ENCODE peak calls at places on chromosomes 3 and 15, in five cellular contexts. One of them, this sample, is unnamed.

GRCh38 chr3:82067420-82067819 is 306.0 kb upstream of the GBE1 start:
- DNase-seq in OCI-LY7: no peak
- DNase-seq in natural killer cell: no peak
- DNase-seq in GM13976: no peak
- DNase-seq in GM13977: no peak
- DNase-seq in this sample: no peak

GRCh38 chr3:129286081-129286480 is 7.4 kb downstream of the HMCES start:
- DNase-seq in natural killer cell: no peak
- DNase-seq in GM13977: no peak
- DNase-seq in GM13976: no peak
- DNase-seq in OCI-LY7: no peak
- DNase-seq in this sample: no peak

GRCh38 chr3:62670351-62670750 is 204.9 kb downstream of the CADPS start:
- DNase-seq in natural killer cell: no peak
- DNase-seq in GM13977: no peak
- DNase-seq in OCI-LY7: no peak
- DNase-seq in GM13976: no peak
- DNase-seq in this sample: no peak

GRCh38 chr3:52144034-52144795 is 10.0 kb downstream of the POC1A start:
- DNase-seq in GM13976: peak; percentile 90
- DNase-seq in OCI-LY7: peak; percentile 81
- DNase-seq in GM13977: peak; percentile 89
- DNase-seq in natural killer cell: peak; percentile 82
- DNase-seq in this sample: peak; percentile 73

GRCh38 chr3:16011376-16011775 is 163.1 kb upstream of the GALNT15 start:
- DNase-seq in natural killer cell: no peak
- DNase-seq in OCI-LY7: no peak
- DNase-seq in GM13977: no peak
- DNase-seq in GM13976: no peak
- DNase-seq in this sample: no peak

GRCh38 chr15:98684441-98684840 is 36.1 kb downstream of the IGF1R start:
- DNase-seq in natural killer cell: no peak
- DNase-seq in GM13976: no peak
- DNase-seq in GM13977: no peak
- DNase-seq in OCI-LY7: no peak
- DNase-seq in this sample: no peak

GRCh38 chr3:146705205-146705604 is 100.1 kb upstream of the PLSCR5 start:
- DNase-seq in natural killer cell: no peak
- DNase-seq in GM13977: peak; percentile 9
- DNase-seq in GM13976: peak; percentile 12
- DNase-seq in OCI-LY7: no peak
- DNase-seq in this sample: no peak

GRCh38 chr15:47390208-47390765 is 327.0 kb upstream of the SEMA6D start:
- DNase-seq in natural killer cell: no peak
- DNase-seq in OCI-LY7: no peak
- DNase-seq in GM13977: no peak
- DNase-seq in GM13976: no peak
- DNase-seq in this sample: no peak

GRCh38 chr3:81302045-81302444 is 459.4 kb downstream of the GBE1 start:
- DNase-seq in OCI-LY7: peak; percentile 25
- DNase-seq in GM13976: peak; percentile 55
- DNase-seq in GM13977: peak; percentile 64
- DNase-seq in natural killer cell: no peak
- DNase-seq in this sample: no peak

GRCh38 chr15:77034620-77035467 is 36.1 kb downstream of the TSPAN3 start:
- DNase-seq in natural killer cell: peak; percentile 22
- DNase-seq in GM13977: peak; percentile 58
- DNase-seq in GM13976: peak; percentile 74
- DNase-seq in OCI-LY7: no peak
- DNase-seq in this sample: peak; percentile 42

GRCh38 chr15:48469681-48470080 is 138.5 kb downstream of the DUT start:
- DNase-seq in GM13977: no peak
- DNase-seq in OCI-LY7: no peak
- DNase-seq in natural killer cell: no peak
- DNase-seq in GM13976: no peak
- DNase-seq in this sample: no peak

GRCh38 chr15:51077565-51078153 is 17.0 kb downstream of the TNFAIP8L3 start:
- DNase-seq in natural killer cell: peak; percentile 50
- DNase-seq in GM13976: peak; percentile 84
- DNase-seq in GM13977: peak; percentile 84
- DNase-seq in OCI-LY7: peak; percentile 78
- DNase-seq in this sample: peak; percentile 43

GRCh38 chr3:157128771-157129671 is 30.9 kb downstream of the CCNL1 start:
- DNase-seq in natural killer cell: no peak
- DNase-seq in GM13976: no peak
- DNase-seq in GM13977: peak; percentile 32
- DNase-seq in OCI-LY7: no peak
- DNase-seq in this sample: no peak

GRCh38 chr15:64809649-64810498 is 15.6 kb downstream of the PIF1 start:
- DNase-seq in GM13977: peak; percentile 84
- DNase-seq in OCI-LY7: peak; percentile 74
- DNase-seq in natural killer cell: peak; percentile 65
- DNase-seq in GM13976: peak; percentile 86
- DNase-seq in this sample: peak; percentile 61

GRCh38 chr3:113158210-113158609 is 53.1 kb upstream of the BOC start:
- DNase-seq in natural killer cell: no peak
- DNase-seq in OCI-LY7: no peak
- DNase-seq in GM13977: no peak
- DNase-seq in GM13976: no peak
- DNase-seq in this sample: no peak

GRCh38 chr3:23275814-23276213 is 72.7 kb downstream of the UBE2E2 start:
- DNase-seq in GM13976: no peak
- DNase-seq in GM13977: no peak
- DNase-seq in natural killer cell: no peak
- DNase-seq in OCI-LY7: no peak
- DNase-seq in this sample: no peak

GRCh38 chr3:154987846-154988245 is 92.3 kb upstream of the MME start:
- DNase-seq in GM13977: no peak
- DNase-seq in natural killer cell: no peak
- DNase-seq in GM13976: no peak
- DNase-seq in OCI-LY7: no peak
- DNase-seq in this sample: no peak

GRCh38 chr15:69719527-69719926 is 266.9 kb downstream of the RPLP1 start:
- DNase-seq in GM13977: no peak
- DNase-seq in OCI-LY7: peak; percentile 18
- DNase-seq in natural killer cell: peak; percentile 69
- DNase-seq in GM13976: no peak
- DNase-seq in this sample: no peak

GRCh38 chr3:171615281-171615680 is 155.1 kb upstream of the TNIK start:
- DNase-seq in GM13977: no peak
- DNase-seq in OCI-LY7: no peak
- DNase-seq in natural killer cell: no peak
- DNase-seq in GM13976: no peak
- DNase-seq in this sample: no peak

GRCh38 chr3:181838940-181839914 is 127.5 kb downstream of the SOX2 start:
- DNase-seq in GM13977: no peak
- DNase-seq in OCI-LY7: peak; percentile 81
- DNase-seq in natural killer cell: no peak
- DNase-seq in GM13976: no peak
- DNase-seq in this sample: no peak

GRCh38 chr3:69439683-69440270 is 53.9 kb upstream of the FRMD4B start:
- DNase-seq in natural killer cell: no peak
- DNase-seq in GM13976: peak; percentile 20
- DNase-seq in OCI-LY7: peak; percentile 25
- DNase-seq in GM13977: peak; percentile 11
- DNase-seq in this sample: no peak

GRCh38 chr3:122510878-122511481 is 3.8 kb downstream of the KPNA1 start:
- DNase-seq in natural killer cell: no peak
- DNase-seq in GM13976: no peak
- DNase-seq in GM13977: no peak
- DNase-seq in OCI-LY7: no peak
- DNase-seq in this sample: no peak

GRCh38 chr3:181772166-181772565 is 60.4 kb downstream of the SOX2 start:
- DNase-seq in GM13976: no peak
- DNase-seq in GM13977: no peak
- DNase-seq in natural killer cell: no peak
- DNase-seq in OCI-LY7: no peak
- DNase-seq in this sample: no peak

GRCh38 chr3:53226841-53227407 is 28.9 kb downstream of the TKT start:
- DNase-seq in OCI-LY7: no peak
- DNase-seq in natural killer cell: no peak
- DNase-seq in GM13977: no peak
- DNase-seq in GM13976: no peak
- DNase-seq in this sample: no peak

GRCh38 chr3:101942356-101942755 is 93.0 kb downstream of the NFKBIZ start:
- DNase-seq in natural killer cell: no peak
- DNase-seq in OCI-LY7: peak; percentile 43
- DNase-seq in GM13976: no peak
- DNase-seq in GM13977: no peak
- DNase-seq in this sample: no peak

GRCh38 chr3:59456852-59457485 is 407.1 kb upstream of the CFAP20DC start:
- DNase-seq in natural killer cell: no peak
- DNase-seq in GM13976: no peak
- DNase-seq in OCI-LY7: no peak
- DNase-seq in GM13977: peak; percentile 30
- DNase-seq in this sample: no peak

GRCh38 chr3:186605078-186605477 is 7.8 kb upstream of the AHSG start:
- DNase-seq in natural killer cell: no peak
- DNase-seq in OCI-LY7: no peak
- DNase-seq in GM13976: no peak
- DNase-seq in GM13977: no peak
- DNase-seq in this sample: no peak

GRCh38 chr15:67164811-67165652 is 89.4 kb downstream of the AAGAB start:
- DNase-seq in GM13977: no peak
- DNase-seq in OCI-LY7: no peak
- DNase-seq in natural killer cell: no peak
- DNase-seq in GM13976: no peak
- DNase-seq in this sample: no peak

GRCh38 chr3:188747487-188747886 is 424.3 kb upstream of the TPRG1 start:
- DNase-seq in GM13976: no peak
- DNase-seq in GM13977: no peak
- DNase-seq in natural killer cell: no peak
- DNase-seq in OCI-LY7: no peak
- DNase-seq in this sample: no peak

GRCh38 chr3:29324180-29324651 is 43.3 kb downstream of the RBMS3 start:
- DNase-seq in GM13977: peak; percentile 25
- DNase-seq in natural killer cell: no peak
- DNase-seq in OCI-LY7: peak; percentile 46
- DNase-seq in GM13976: peak; percentile 25
- DNase-seq in this sample: no peak

DNA sequence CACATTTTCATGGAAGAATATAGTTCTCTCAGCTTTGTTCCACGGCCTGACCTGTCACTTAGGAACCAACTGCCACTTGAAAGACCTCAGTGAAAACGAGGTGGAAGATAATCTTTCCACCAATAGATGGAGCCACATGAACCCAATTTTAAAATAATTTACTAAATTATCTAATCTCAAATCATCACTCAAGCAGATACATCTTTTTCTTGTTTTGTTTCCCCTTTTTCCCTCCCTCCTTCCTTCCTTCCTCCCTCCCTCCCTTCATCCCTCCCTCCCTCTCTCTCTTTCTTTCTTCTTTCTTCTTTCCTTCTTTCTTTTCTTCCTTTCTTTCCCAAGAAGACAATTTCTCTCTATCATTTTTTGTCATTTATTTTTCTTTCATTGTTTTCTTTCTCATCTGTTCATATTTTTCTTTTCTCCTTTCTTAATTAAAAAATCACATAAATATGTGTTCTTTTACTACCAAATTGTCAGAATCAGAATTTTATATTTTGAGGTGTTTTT is 97.0 kb downstream of the CLDN1 start:
- DNase-seq in OCI-LY7: peak; percentile 17
- DNase-seq in GM13977: no peak
- DNase-seq in GM13976: no peak
- DNase-seq in natural killer cell: no peak
- DNase-seq in this sample: no peak
- TF ChIP-seq CTCF in OCI-LY7: peak; percentile 68
- TF ChIP-seq CTCF in GM13977: peak; percentile 28
- TF ChIP-seq CTCF in GM13976: peak; percentile 15
- TF ChIP-seq CTCF in natural killer cell: no peak
- TF ChIP-seq CTCF in this sample: no peak

GRCh38 chr3:194745427-194746184 is 59.9 kb downstream of the FAM43A start:
- DNase-seq in OCI-LY7: no peak
- DNase-seq in natural killer cell: no peak
- DNase-seq in GM13976: no peak
- DNase-seq in GM13977: no peak
- DNase-seq in this sample: no peak
- TF ChIP-seq CTCF in OCI-LY7: no peak
- TF ChIP-seq CTCF in natural killer cell: no peak
- TF ChIP-seq CTCF in GM13976: no peak
- TF ChIP-seq CTCF in GM13977: no peak
- TF ChIP-seq CTCF in this sample: no peak

GRCh38 chr15:26475554-26475953 is 297.3 kb downstream of the GABRB3 start:
- DNase-seq in GM13976: no peak
- DNase-seq in GM13977: no peak
- DNase-seq in OCI-LY7: no peak
- DNase-seq in natural killer cell: no peak
- DNase-seq in this sample: no peak
- TF ChIP-seq CTCF in GM13976: no peak
- TF ChIP-seq CTCF in GM13977: no peak
- TF ChIP-seq CTCF in OCI-LY7: no peak
- TF ChIP-seq CTCF in natural killer cell: no peak
- TF ChIP-seq CTCF in this sample: no peak

GRCh38 chr3:50352762-50353161 is 2.1 kb downstream of the CYB561D2 start:
- DNase-seq in GM13977: no peak
- DNase-seq in OCI-LY7: no peak
- DNase-seq in natural killer cell: no peak
- DNase-seq in GM13976: no peak
- DNase-seq in this sample: no peak

GRCh38 chr3:50354186-50354764 is 3.6 kb downstream of the CYB561D2 start:
- DNase-seq in GM13977: no peak
- DNase-seq in natural killer cell: no peak
- DNase-seq in OCI-LY7: no peak
- DNase-seq in GM13976: no peak
- DNase-seq in this sample: no peak

GRCh38 chr3:50354850-50355249 is 4.2 kb downstream of the CYB561D2 start:
- DNase-seq in GM13976: no peak
- DNase-seq in natural killer cell: no peak
- DNase-seq in GM13977: no peak
- DNase-seq in OCI-LY7: no peak
- DNase-seq in this sample: no peak

GRCh38 chr3:50351318-50351687 is 641 bp downstream of the CYB561D2 start:
- DNase-seq in GM13976: no peak
- DNase-seq in OCI-LY7: no peak
- DNase-seq in natural killer cell: no peak
- DNase-seq in GM13977: no peak
- DNase-seq in this sample: no peak

DNA sequence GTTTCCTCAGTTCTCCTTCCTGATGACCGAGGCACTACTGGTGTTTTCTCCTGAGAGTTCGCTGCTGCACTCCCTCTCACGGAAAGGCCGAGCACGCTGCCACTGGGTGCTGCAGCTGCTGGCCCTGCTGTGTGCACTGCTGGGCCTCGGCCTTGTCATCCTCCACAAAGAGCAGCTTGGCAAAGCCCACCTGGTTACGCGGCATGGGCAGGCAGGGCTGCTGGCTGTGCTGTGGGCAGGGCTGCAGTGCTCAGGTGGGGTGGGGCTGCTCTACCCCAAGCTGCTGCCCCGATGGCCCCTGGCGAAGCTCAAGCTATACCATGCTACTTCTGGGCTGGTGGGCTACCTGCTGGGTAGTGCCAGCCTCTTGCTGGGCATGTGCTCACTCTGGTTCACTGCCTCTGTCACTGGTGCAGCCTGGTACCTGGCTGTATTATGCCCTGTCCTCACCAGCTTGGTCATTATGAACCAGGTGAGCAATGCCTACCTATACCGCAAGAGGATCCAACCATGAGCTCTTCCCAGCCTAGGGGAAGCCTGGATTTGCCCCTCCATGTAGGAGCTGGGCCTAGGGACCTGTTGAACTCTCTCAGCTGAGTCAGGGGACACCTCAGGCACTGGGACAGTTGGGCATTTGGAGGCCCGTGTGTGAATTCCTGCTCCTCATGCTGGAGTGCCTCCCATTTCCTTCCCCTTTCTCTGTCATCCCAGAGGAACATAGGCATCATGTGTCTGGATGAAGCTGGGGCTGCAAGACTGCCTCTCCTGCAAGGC is 2.8 kb downstream of the CYB561D2 start:
- DNase-seq in OCI-LY7: no peak
- DNase-seq in natural killer cell: no peak
- DNase-seq in GM13976: no peak
- DNase-seq in GM13977: no peak
- DNase-seq in this sample: no peak
- TF ChIP-seq CTCF in OCI-LY7: no peak
- TF ChIP-seq CTCF in natural killer cell: no peak
- TF ChIP-seq CTCF in GM13976: no peak
- TF ChIP-seq CTCF in GM13977: no peak
- TF ChIP-seq CTCF in this sample: no peak

This sample was measured in activated B cell treated with CpG ODN at 0.5 μM for 24 hours.